ENCODE peak calls at places on chromosomes 16 and 17, in four cellular contexts. N, M, J and F are unnamed samples.

GRCh38 chr16:89613954-89614459 is 565 bp downstream of the DPEP1 start:
- DNase-seq in N (no peak), J (no peak), M (no peak), F (no peak)

GRCh38 chr17:41728056-41728455 is 6.4 kb downstream of the HAP1 start:
- DNase-seq in J (no peak), M (no peak), N (no peak), F (no peak)

GRCh38 chr16:85755929-85756768 is 5.3 kb upstream of the C16orf74 start:
- DNase-seq in N (peak), J (no peak), M (no peak), F (peak)

GRCh38 chr17:81025065-81025751 is 9.7 kb upstream of the BAIAP2 start:
- DNase-seq in J (no peak), N (no peak), M (no peak), F (no peak)

GRCh38 chr17:82385559-82386255 is 14.1 kb downstream of the UTS2R start:
- DNase-seq in M (no peak), N (no peak), J (no peak), F (no peak)

GRCh38 chr17:17413215-17413792 is 63.5 kb upstream of the MED9 start:
- DNase-seq in M (no peak), N (no peak), J (no peak), F (no peak)

GRCh38 chr17:82217530-82218204 is 5.0 kb upstream of the CCDC57 start:
- DNase-seq in N (no peak), J (peak), M (peak), F (peak)

GRCh38 chr17:14746784-14747575 is 446.1 kb downstream of the HS3ST3B1 start:
- DNase-seq in M (no peak), J (no peak), N (no peak), F (no peak)

GRCh38 chr16:71426069-71426879 is 15.6 kb downstream of the TLE7 start:
- DNase-seq in N (peak), J (peak), M (peak), F (peak)

GRCh38 chr16:590165-590874 is 454 bp downstream of the RAB40C start:
- DNase-seq in J (peak), M (peak), N (no peak), F (peak)

GRCh38 chr17:34321981-34322380 is 2.7 kb downstream of the CCL8 start:
- DNase-seq in N (no peak), M (no peak), J (no peak), F (no peak)

GRCh38 chr16:87336850-87337240 is 19.7 kb upstream of the C16orf95 start:
- DNase-seq in M (no peak), N (no peak), J (no peak), F (no peak)

GRCh38 chr16:24204150-24204665 is 51.9 kb upstream of the CACNG3 start:
- DNase-seq in N (no peak), M (no peak), J (no peak), F (no peak)

GRCh38 chr16:83803811-83804210 is 4.0 kb upstream of the HSBP1 start:
- DNase-seq in N (no peak), J (no peak), M (peak), F (no peak)

GRCh38 chr16:70588565-70588964 is 57.8 kb upstream of the IL34 start:
- DNase-seq in J (no peak), M (peak), N (no peak), F (peak)

GRCh38 chr16:67426022-67426421 is 4.9 kb upstream of the HSD11B2 start:
- DNase-seq in M (no peak), J (no peak), N (no peak), F (no peak)

GRCh38 chr16:67425581-67425980 is 5.3 kb upstream of the HSD11B2 start:
- DNase-seq in J (no peak), N (no peak), M (no peak), F (no peak)

GRCh38 chr16:67426950-67427349 is 4.0 kb upstream of the HSD11B2 start:
- DNase-seq in J (no peak), N (no peak), M (no peak), F (no peak)

GRCh38 chr16:67423634-67424575 is 7.0 kb upstream of the HSD11B2 start:
- DNase-seq in M (no peak), N (no peak), J (no peak), F (no peak)

DNA sequence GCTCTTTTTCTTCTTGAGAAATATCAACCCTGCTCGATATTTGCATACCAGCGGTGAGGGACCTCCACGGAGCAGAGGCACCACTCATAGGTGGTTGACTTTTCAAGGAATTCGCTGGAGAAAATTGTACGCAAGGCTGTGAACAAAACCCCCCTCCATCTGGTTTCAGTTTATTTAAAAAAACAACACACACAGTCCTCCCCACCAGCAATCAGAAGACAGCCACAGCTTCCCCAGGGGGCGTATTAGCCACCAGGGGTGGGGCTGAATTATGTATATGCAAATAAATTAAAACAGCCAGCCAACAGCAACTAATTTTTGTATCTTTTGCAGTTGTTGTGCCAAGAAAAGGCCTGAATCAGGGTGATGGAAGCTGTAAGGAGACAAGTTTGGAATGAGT is 5.9 kb upstream of the HSD11B2 start:
- DNase-seq in N (no peak), M (no peak), J (no peak), F (no peak)
- TF ChIP-seq FOS in N (no peak), M (no peak), J (no peak), F (no peak)

DNA sequence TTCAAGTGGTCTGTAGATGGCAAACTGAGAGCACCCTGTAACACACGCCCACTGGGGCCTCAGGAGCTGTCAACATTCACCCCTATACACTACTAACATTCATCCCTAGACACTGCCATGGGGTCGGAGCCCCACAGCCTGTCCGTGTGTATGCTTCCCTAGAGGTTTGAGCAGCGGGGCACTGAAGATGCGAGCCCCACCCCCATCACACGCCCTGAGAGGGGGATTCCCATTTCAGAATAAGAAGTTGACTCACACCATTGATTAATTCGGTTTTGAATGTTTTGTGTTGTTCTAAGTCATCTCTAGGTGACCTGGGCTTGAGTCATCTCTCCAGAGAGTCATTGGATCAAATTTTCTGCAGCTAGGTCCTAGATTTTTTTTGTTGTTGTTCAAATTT is 37.3 kb upstream of the MMD start:
- DNase-seq in N (no peak), J (no peak), M (peak), F (peak)
- TF ChIP-seq FOS in N (no peak), J (no peak), M (peak), F (peak)

DNA sequence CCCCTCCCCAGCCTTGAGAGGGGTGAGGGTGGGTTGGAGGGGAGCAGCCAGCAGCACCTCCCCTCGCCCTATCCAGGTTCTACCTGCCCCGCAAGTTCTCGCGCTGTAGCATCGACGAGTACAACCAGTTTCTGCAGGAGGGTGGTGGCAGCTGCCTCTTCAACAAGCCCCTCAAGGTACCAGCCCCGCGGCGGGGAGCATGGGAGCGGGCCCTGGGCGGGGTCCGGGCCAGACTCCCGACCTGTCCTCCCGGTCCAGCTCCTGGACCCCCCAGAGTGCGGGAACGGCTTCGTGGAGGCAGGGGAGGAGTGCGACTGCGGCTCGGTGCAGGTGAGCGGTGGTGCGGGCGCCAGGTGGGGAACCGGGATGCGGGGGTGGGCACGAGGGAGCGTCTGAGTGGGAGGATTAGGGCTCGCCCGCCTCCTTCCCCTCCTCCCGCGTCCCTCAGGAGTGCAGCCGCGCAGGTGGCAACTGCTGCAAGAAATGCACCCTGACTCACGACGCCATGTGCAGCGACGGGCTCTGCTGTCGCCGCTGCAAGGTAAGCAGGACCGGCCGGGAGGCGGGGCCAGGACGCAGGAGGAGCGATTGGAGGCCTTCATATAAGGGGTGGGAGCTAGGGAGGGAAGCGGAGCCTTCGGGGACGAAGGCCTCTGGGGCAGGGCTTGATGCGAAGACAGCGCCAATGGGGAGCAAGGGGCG is 16.5 kb downstream of the ADAM11 start:
- DNase-seq in N (peak), M (peak), J (peak), F (peak)
- TF ChIP-seq FOS in N (no peak), M (no peak), J (peak), F (no peak)

GRCh38 chr16:79088971-79089370 is 511.6 kb downstream of the MAF start:
- DNase-seq in N (no peak), J (no peak), M (no peak), F (no peak)

GRCh38 chr16:79092846-79093245 is 507.7 kb downstream of the MAF start:
- DNase-seq in M (no peak), N (no peak), J (no peak), F (no peak)

GRCh38 chr16:79093554-79093967 is 507.0 kb downstream of the MAF start:
- DNase-seq in M (no peak), J (peak), N (no peak), F (no peak)

GRCh38 chr16:79090966-79091365 is 509.6 kb downstream of the MAF start:
- DNase-seq in J (no peak), M (no peak), N (no peak), F (no peak)

GRCh38 chr16:79089735-79090284 is 510.7 kb downstream of the MAF start:
- DNase-seq in N (peak), J (no peak), M (no peak), F (no peak)
- TF ChIP-seq FOS in N (no peak), J (no peak), M (no peak), F (no peak)

DNA sequence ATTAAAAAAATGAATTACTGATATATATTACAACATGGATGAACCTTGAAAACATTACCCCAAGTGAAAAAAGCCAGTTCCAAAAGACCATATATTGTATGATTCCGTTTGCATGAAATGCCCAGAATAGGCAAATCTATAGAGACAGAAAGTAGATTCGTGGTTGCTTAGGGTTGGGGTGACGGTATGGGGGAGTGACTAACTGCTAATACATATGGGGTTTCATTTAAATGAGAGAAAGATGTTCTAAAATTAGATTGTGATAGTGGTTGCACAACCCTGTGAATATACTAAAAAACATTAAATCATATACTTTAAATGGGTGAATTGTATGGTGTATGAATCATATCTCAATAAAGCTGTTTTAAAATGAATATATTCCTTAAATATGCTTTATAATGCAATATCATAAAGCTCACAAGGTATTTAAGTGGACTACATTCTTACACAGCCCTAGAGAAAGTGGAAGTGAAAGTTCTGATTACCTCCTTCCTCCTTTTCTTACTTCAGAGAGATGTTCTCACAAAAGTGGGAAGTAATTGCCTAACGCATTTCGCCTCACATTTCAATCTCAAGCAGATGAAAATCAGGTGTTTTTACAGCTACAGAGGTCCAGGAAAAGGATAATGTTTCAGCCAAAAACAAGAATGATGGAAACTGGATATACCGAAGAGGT is 142.7 kb upstream of the GNAO1 start:
- DNase-seq in N (peak), J (no peak), M (no peak), F (no peak)
- TF ChIP-seq FOS in N (no peak), J (no peak), M (no peak), F (no peak)

GRCh38 chr16:19522369-19523159 is 666 bp upstream of the GDE1 start:
- DNase-seq in N (no peak), M (no peak), J (no peak), F (no peak)
- TF ChIP-seq FOS in N (no peak), M (no peak), J (no peak), F (no peak)

GRCh38 chr16:2913603-2914002 is 1.9 kb downstream of the FLYWCH1 start:
- DNase-seq in N (no peak), J (no peak), M (no peak), F (no peak)

GRCh38 chr16:2912330-2913199 is 834 bp downstream of the FLYWCH1 start:
- DNase-seq in N (no peak), M (peak), J (peak), F (peak)

GRCh38 chr16:2911580-2912329 is at the start of gene FLYWCH1:
- DNase-seq in N (peak), J (peak), M (peak), F (peak)

GRCh38 chr16:2914233-2914632 is 2.5 kb downstream of the FLYWCH1 start:
- DNase-seq in N (no peak), J (peak), M (no peak), F (no peak)

DNA sequence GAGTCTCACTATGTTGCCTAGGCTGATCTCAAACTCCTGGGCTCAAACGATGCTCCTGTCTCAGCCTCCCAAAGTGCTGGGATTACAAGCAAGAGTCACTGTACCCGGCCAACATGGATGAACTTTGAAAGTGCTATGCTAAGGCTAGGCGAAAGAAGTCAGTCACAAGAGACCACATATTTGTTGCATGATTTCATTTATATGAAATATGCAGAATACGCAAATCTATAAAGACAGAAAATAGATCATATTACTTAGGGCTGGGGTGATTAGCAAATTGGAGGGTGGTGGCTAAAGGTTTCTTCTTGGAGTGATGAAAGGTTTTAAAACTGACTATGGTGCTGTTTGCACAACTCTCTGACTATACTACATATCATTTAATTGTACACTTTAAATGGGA is 1.3 kb upstream of the FLYWCH1 start:
- DNase-seq in M (no peak), N (no peak), J (no peak), F (peak)
- TF ChIP-seq FOS in M (no peak), N (no peak), J (no peak), F (no peak)

GRCh38 chr17:8188408-8188839 is 1.6 kb downstream of the BORCS6 start:
- DNase-seq in J (no peak), N (no peak), M (peak), F (no peak)
- TF ChIP-seq FOS in J (no peak), N (no peak), M (no peak), F (no peak)

DNA sequence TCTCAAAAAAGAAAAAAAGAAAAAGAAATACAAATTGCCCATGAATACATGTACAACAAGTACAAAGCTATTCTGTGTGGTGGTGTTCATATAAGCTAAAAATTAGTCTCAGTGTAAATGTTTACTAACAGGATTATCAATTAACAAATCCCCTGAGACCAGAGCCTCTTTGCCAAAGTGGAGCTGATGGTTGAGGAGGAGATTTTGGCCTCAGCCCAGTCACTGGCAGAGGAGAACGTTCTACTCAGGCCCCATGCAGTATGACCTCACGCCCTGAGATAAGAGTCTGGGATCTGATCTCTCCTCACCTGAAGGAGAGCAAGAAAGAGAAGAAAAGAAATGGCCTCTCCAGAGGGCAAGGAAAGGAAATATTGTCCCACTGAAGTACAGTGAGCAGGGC is 35.5 kb upstream of the NOL11 start:
- DNase-seq in M (no peak), N (no peak), J (no peak), F (no peak)
- TF ChIP-seq FOS in M (no peak), N (no peak), J (no peak), F (no peak)